ENCODE peak calls at places on chromosomes 13 and 19, in five cellular contexts. L is fibroblast of the aortic adventitia, G is thoracic aorta, W is tibial artery, Z is GM23338. V is an unnamed sample.

GRCh38 chr13:52454459-52454824 is 836 bp upstream of the CKAP2 start:
- DNase-seq in L (peak), G (no peak), W (no peak), Z (peak), V (no peak)

GRCh38 chr19:3759482-3760254 is 1.8 kb downstream of the APBA3 start:
- DNase-seq in L (no peak), G (no peak), W (no peak), Z (no peak), V (no peak)

GRCh38 chr19:32181356-32181920 is 164.0 kb upstream of the ZNF507 start:
- DNase-seq in L (no peak), G (no peak), W (no peak), Z (no peak), V (no peak)

GRCh38 chr19:35619290-35619923 is 6.9 kb downstream of the HAUS5 start:
- DNase-seq in L (no peak), G (no peak), W (no peak), Z (no peak), V (no peak)

GRCh38 chr19:49196527-49197240 is 39.1 kb downstream of the TRPM4 start:
- DNase-seq in L (no peak), G (no peak), W (no peak), Z (peak), V (no peak)

GRCh38 chr19:12331211-12331941 is 2.1 kb downstream of the ZNF563 start:
- DNase-seq in L (no peak), G (no peak), W (no peak), Z (no peak), V (no peak)

GRCh38 chr13:55816976-55817601 is 1323.6 kb upstream of the PRR20A start:
- DNase-seq in L (no peak), G (no peak), W (no peak), Z (no peak), V (no peak)

GRCh38 chr19:40588110-40588854 is 11.6 kb downstream of the SHKBP1 start:
- DNase-seq in L (no peak), G (no peak), W (no peak), Z (no peak), V (peak)

GRCh38 chr13:81048026-81048461 is 707.1 kb upstream of the SPRY2 start:
- DNase-seq in L (no peak), G (no peak), W (no peak), Z (no peak), V (no peak)

GRCh38 chr19:40371802-40372122 is 18.2 kb downstream of the HIPK4 start:
- DNase-seq in L (no peak), G (no peak), W (no peak), Z (no peak), V (no peak)

GRCh38 chr13:99267927-99268326 is 9.7 kb upstream of the GPR18 start:
- DNase-seq in L (no peak), G (no peak), W (no peak), Z (no peak), V (no peak)

GRCh38 chr13:21613791-21614190 is 9.8 kb upstream of the MICU2 start:
- DNase-seq in L (no peak), G (no peak), W (no peak), Z (no peak), V (no peak)

GRCh38 chr13:48831248-48831647 is 144.5 kb upstream of the FNDC3A start:
- DNase-seq in L (no peak), G (no peak), W (no peak), Z (no peak), V (peak)

GRCh38 chr13:61286148-61286745 is 129.4 kb downstream of the PCDH20 start:
- DNase-seq in L (no peak), G (no peak), W (no peak), Z (peak), V (no peak)

GRCh38 chr19:2982983-2983350 is 5.6 kb downstream of the TLE6 start:
- DNase-seq in L (peak), G (peak), W (peak), Z (no peak), V (peak)

GRCh38 chr19:28422791-28423650 is 789.9 kb downstream of the UQCRFS1 start:
- DNase-seq in L (no peak), G (no peak), W (no peak), Z (peak), V (no peak)

GRCh38 chr19:30682576-30683536 is 310.7 kb downstream of the ZNF536 start:
- DNase-seq in L (peak), G (peak), W (peak), Z (peak), V (peak)

GRCh38 chr19:1528596-1529429 is 4.9 kb downstream of the PLK5 start:
- DNase-seq in L (no peak), G (no peak), W (no peak), Z (no peak), V (no peak)

GRCh38 chr19:49639401-49640112 is 386 bp downstream of the RRAS start:
- DNase-seq in L (no peak), G (no peak), W (peak), Z (peak), V (peak)

GRCh38 chr13:94712812-94713555 is 639 bp upstream of the SOX21 start:
- DNase-seq in L (peak), G (no peak), W (no peak), Z (peak), V (peak)

GRCh38 chr19:50820086-50820485 is 3.5 kb downstream of the KLK1 start:
- DNase-seq in L (no peak), G (no peak), W (no peak), Z (no peak), V (no peak)

GRCh38 chr13:48078251-48078656 is 16.6 kb downstream of the MED4 start:
- DNase-seq in L (no peak), G (no peak), W (no peak), Z (peak), V (peak)

GRCh38 chr13:113001251-113002140 is 32.5 kb downstream of the MCF2L start:
- DNase-seq in L (no peak), G (no peak), W (no peak), Z (peak), V (peak)

DNA sequence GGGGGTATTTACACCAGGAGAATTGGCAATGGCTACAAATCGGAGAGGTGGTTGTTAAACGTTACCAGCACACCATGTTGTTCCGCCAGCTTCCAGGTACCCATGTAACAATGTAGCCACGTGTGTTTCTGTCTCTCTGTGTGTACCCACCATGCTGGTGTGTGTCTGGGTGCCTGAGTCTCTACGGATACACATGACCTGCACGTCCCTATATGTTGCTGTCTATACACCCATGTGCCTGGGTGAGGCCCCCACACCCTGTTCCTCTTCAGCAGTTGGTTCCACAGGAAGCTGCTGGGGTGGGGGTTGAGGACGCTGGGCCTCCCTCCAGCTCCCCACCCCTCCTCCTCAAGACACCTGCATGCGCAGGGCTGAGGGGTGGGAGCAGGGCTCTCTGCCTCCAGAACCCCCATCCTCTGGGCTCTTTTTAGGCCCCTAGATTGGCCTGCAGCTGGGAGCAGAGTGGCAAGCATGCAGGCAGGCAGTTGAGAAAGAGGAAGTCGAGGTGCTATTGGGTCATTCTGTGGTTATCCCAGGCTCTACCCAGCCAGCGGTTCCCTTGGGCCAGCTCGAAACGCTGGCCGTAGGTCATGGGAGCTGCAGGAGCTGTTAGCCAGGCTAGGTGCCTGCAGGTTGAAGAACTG is at the start of gene ARHGEF18:
- DNase-seq in L (no peak), G (no peak), W (peak), Z (no peak), V (no peak)
- H3K4me3 ChIP-seq in L (no peak), G (peak), W (no peak), Z (no peak), V (no peak)

DNA sequence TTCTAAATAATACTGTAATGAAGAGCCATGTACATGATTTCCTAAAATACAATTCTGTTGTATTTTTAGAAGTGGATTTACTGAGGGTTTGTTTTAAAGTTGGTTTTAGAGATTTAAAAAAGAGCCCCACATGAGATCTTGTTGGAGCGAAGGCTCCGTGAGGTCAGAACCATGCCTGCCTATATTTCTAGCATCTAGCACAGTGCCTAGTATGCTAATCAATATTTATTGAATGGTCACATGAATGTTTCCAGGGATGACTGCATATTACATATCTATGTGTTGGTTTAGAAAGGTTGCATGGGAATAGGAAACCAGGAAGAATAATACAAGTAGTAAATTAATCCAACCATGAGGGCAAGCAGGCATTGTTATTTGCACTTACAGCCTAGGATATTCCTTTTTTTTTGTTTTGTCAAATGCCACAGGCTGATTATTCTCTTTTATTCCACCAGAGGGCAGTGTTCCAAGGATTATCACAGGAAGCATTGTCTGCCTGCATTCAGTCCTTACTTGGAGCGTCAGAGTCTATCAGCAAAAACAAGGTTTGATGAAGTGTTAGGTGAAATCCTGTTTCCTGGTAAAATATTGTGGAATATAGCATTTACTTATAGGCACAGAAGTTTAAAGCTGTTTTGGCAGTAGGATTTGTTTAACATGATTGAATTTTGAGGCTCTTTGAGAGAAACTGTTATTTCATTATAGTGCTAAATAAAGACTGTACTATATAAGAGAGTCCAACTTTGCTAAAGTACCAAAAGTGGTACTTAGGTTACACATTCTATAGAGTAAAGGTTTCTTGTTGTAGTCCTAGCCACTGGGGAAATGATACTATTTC is 46.8 kb downstream of the COG3 start:
- DNase-seq in L (peak), G (no peak), W (no peak), Z (peak), V (peak)
- TF ChIP-seq CTCF in L (peak), G (peak), W (peak), Z (peak), V (peak)

GRCh38 chr19:46076031-46076880 is 35.5 kb upstream of the IGFL4 start:
- DNase-seq in L (no peak), G (no peak), W (no peak), Z (peak), V (no peak)
- H3K4me3 ChIP-seq in L (no peak), G (no peak), W (no peak), Z (peak), V (no peak)

GRCh38 chr19:45638930-45639729 is at the start of gene EML2:
- DNase-seq in L (no peak), G (no peak), W (peak), Z (peak), V (peak)
- TF ChIP-seq CTCF in L (peak), G (no peak), W (no peak), Z (peak), V (peak)

GRCh38 chr19:7869453-7869909 is 4.7 kb downstream of the PRR36 start:
- DNase-seq in L (peak), G (no peak), W (no peak), Z (peak), V (peak)
- H3K4me3 ChIP-seq in L (peak), G (peak), W (peak), Z (peak), V (peak)

GRCh38 chr19:46513461-46514236 is 18.0 kb upstream of the PNMA8B start:
- DNase-seq in L (peak), G (no peak), W (peak), Z (peak), V (peak)
- TF ChIP-seq CTCF in L (peak), G (peak), W (peak), Z (peak), V (peak)

GRCh38 chr13:44240611-44241010 is 133.0 kb upstream of the SERP2 start:
- DNase-seq in L (no peak), G (no peak), W (no peak), Z (no peak), V (no peak)

GRCh38 chr13:44234566-44234965 is 139.1 kb upstream of the SERP2 start:
- DNase-seq in L (no peak), G (no peak), W (no peak), Z (no peak), V (no peak)

GRCh38 chr13:44237276-44237767 is 136.3 kb upstream of the SERP2 start:
- DNase-seq in L (peak), G (peak), W (peak), Z (no peak), V (peak)

GRCh38 chr13:44236370-44236769 is 137.3 kb upstream of the SERP2 start:
- DNase-seq in L (peak), G (no peak), W (peak), Z (no peak), V (peak)

GRCh38 chr13:44238011-44238421 is 135.6 kb upstream of the SERP2 start:
- DNase-seq in L (peak), G (no peak), W (no peak), Z (no peak), V (no peak)
- H3K4me3 ChIP-seq in L (no peak), G (no peak), W (no peak), Z (no peak), V (no peak)

DNA sequence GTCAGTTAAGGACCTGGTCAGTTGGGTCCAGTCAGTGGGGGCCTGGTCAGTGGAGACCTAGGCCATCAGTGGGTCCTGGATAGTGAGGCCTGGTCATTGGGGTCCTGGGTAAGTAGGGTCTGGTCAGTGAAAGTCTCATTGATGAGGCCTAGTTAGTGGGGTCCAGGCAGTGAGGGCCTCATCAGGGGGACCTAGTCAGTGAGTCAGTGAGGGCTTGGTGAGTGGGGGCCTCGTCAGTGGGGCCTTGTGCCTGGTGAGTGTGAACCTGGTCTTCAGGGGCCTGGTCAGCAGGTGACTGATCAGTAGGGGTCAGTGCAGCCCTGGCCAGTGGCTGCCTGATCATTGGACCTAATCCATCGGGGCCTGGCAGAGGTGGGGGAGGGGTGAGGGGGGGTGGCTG is 42.6 kb upstream of the TPM4 start:
- DNase-seq in L (no peak), G (no peak), W (no peak), Z (no peak), V (no peak)
- TF ChIP-seq CTCF in L (no peak), G (no peak), W (no peak), Z (no peak), V (no peak)

GRCh38 chr19:16587031-16588023 is 15.1 kb upstream of the SLC35E1 start:
- DNase-seq in L (no peak), G (no peak), W (peak), Z (peak), V (peak)
- H3K4me3 ChIP-seq in L (peak), G (peak), W (peak), Z (no peak), V (no peak)